ENCODE peak calls at places on chromosomes 16 and 17, in six cellular contexts. One of them, this sample, is unnamed.

GRCh38 chr16:56841233-56841632 is 23.8 kb upstream of the SLC12A3 start:
- DNase-seq in H9: no peak
- DNase-seq in neuronal stem cell: no peak
- DNase-seq in H1: no peak
- DNase-seq in mesenchymal stem cell: no peak
- DNase-seq in mesendoderm: no peak
- DNase-seq in this sample: peak

GRCh38 chr16:9850716-9851115 is 331.5 kb downstream of the GRIN2A start:
- DNase-seq in mesenchymal stem cell: no peak
- DNase-seq in mesendoderm: no peak
- DNase-seq in H1: no peak
- DNase-seq in neuronal stem cell: no peak
- DNase-seq in H9: no peak
- DNase-seq in this sample: no peak

GRCh38 chr17:74245145-74245817 is 28.8 kb upstream of the DNAI2 start:
- DNase-seq in mesenchymal stem cell: peak
- DNase-seq in neuronal stem cell: peak
- DNase-seq in H1: peak
- DNase-seq in mesendoderm: peak
- DNase-seq in H9: peak
- DNase-seq in this sample: no peak

GRCh38 chr17:63232565-63233310 is 213.4 kb downstream of the CYB561 start:
- DNase-seq in mesendoderm: peak
- DNase-seq in neuronal stem cell: no peak
- DNase-seq in mesenchymal stem cell: no peak
- DNase-seq in H9: peak
- DNase-seq in H1: peak
- DNase-seq in this sample: no peak

GRCh38 chr16:3058173-3059030 is 7.0 kb upstream of the IL32 start:
- DNase-seq in H1: peak
- DNase-seq in neuronal stem cell: peak
- DNase-seq in mesendoderm: peak
- DNase-seq in mesenchymal stem cell: peak
- DNase-seq in H9: peak
- DNase-seq in this sample: no peak

GRCh38 chr16:84823926-84824325 is 4.1 kb downstream of the CRISPLD2 start:
- DNase-seq in mesendoderm: no peak
- DNase-seq in neuronal stem cell: no peak
- DNase-seq in mesenchymal stem cell: no peak
- DNase-seq in H9: no peak
- DNase-seq in H1: no peak
- DNase-seq in this sample: no peak

GRCh38 chr16:24430937-24431760 is 108.2 kb upstream of the RBBP6 start:
- DNase-seq in neuronal stem cell: no peak
- DNase-seq in mesenchymal stem cell: no peak
- DNase-seq in H9: no peak
- DNase-seq in H1: no peak
- DNase-seq in mesendoderm: peak
- DNase-seq in this sample: no peak

GRCh38 chr16:19429271-19429670 is 11.6 kb downstream of the TMC5 start:
- DNase-seq in mesendoderm: no peak
- DNase-seq in neuronal stem cell: no peak
- DNase-seq in mesenchymal stem cell: no peak
- DNase-seq in H1: no peak
- DNase-seq in H9: no peak
- DNase-seq in this sample: no peak

GRCh38 chr16:50248845-50249244 is 17.5 kb upstream of the ADCY7 start:
- DNase-seq in H1: no peak
- DNase-seq in mesenchymal stem cell: no peak
- DNase-seq in mesendoderm: peak
- DNase-seq in neuronal stem cell: no peak
- DNase-seq in H9: no peak
- DNase-seq in this sample: no peak

GRCh38 chr17:39739020-39739884 is 1.5 kb downstream of the GRB7 start:
- DNase-seq in H1: peak
- DNase-seq in H9: peak
- DNase-seq in mesendoderm: peak
- DNase-seq in mesenchymal stem cell: no peak
- DNase-seq in neuronal stem cell: no peak
- DNase-seq in this sample: no peak

GRCh38 chr16:86044241-86044671 is 145.3 kb downstream of the IRF8 start:
- DNase-seq in neuronal stem cell: peak
- DNase-seq in mesendoderm: peak
- DNase-seq in mesenchymal stem cell: peak
- DNase-seq in H9: peak
- DNase-seq in H1: peak
- DNase-seq in this sample: peak

GRCh38 chr17:80086081-80086480 is 15.3 kb upstream of the GAA start:
- DNase-seq in H1: no peak
- DNase-seq in H9: no peak
- DNase-seq in mesendoderm: no peak
- DNase-seq in mesenchymal stem cell: no peak
- DNase-seq in neuronal stem cell: no peak
- DNase-seq in this sample: no peak

GRCh38 chr17:7014995-7015586 is 2.7 kb downstream of the RNASEK start:
- DNase-seq in mesenchymal stem cell: peak
- DNase-seq in neuronal stem cell: no peak
- DNase-seq in H9: no peak
- DNase-seq in H1: no peak
- DNase-seq in mesendoderm: peak
- DNase-seq in this sample: peak

GRCh38 chr17:42665581-42666001 is 6.5 kb downstream of the TUBG2 start:
- DNase-seq in mesendoderm: no peak
- DNase-seq in neuronal stem cell: no peak
- DNase-seq in mesenchymal stem cell: no peak
- DNase-seq in H9: no peak
- DNase-seq in H1: no peak
- DNase-seq in this sample: no peak

GRCh38 chr16:57732683-57733082 is 2.9 kb upstream of the KATNB1 start:
- DNase-seq in H1: no peak
- DNase-seq in H9: no peak
- DNase-seq in mesenchymal stem cell: no peak
- DNase-seq in neuronal stem cell: no peak
- DNase-seq in mesendoderm: no peak
- DNase-seq in this sample: no peak

GRCh38 chr16:87235810-87236515 is 81.2 kb downstream of the C16orf95 start:
- DNase-seq in H1: peak
- DNase-seq in mesendoderm: peak
- DNase-seq in H9: peak
- DNase-seq in neuronal stem cell: no peak
- DNase-seq in mesenchymal stem cell: no peak
- DNase-seq in this sample: no peak
- H2BK15ac ChIP-seq in H1: no peak
- H2BK15ac ChIP-seq in mesendoderm: no peak
- H2BK15ac ChIP-seq in H9: no peak
- H2BK15ac ChIP-seq in neuronal stem cell: peak
- H2BK15ac ChIP-seq in mesenchymal stem cell: no peak
- H2BK15ac ChIP-seq in this sample: no peak

DNA sequence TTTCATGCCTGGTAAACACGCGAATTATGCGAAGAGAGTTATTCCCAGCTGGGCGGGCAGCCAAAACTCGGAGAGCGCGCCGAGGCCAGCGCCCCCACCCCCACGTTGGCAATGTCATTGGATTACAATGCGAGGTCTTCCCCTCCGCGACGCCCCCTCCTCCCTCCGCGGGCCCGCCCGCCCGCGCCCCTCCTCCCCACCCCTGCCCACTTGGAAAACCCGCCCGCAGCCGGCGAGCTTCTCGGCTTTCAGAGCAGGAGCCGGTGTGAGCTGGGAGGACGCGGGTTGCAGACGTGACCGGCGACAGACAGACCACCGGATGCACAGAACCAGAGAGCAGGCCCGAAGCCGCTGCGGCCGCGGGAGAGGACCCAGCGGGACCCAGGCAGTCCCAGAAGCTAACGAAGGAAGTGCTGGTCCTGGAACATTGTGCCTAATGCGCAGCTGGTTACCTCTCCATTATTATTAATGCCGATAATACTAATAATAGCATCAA is 4.0 kb downstream of the NOG start:
- DNase-seq in mesendoderm: peak
- DNase-seq in neuronal stem cell: peak
- DNase-seq in H1: peak
- DNase-seq in mesenchymal stem cell: peak
- DNase-seq in H9: peak
- DNase-seq in this sample: peak
- H2BK15ac ChIP-seq in mesendoderm: no peak
- H2BK15ac ChIP-seq in neuronal stem cell: no peak
- H2BK15ac ChIP-seq in H1: no peak
- H2BK15ac ChIP-seq in mesenchymal stem cell: no peak
- H2BK15ac ChIP-seq in H9: no peak
- H2BK15ac ChIP-seq in this sample: peak

GRCh38 chr17:76458580-76459490 is 5.9 kb upstream of the UBE2O start:
- DNase-seq in H1: peak
- DNase-seq in mesendoderm: peak
- DNase-seq in neuronal stem cell: no peak
- DNase-seq in H9: peak
- DNase-seq in mesenchymal stem cell: peak
- DNase-seq in this sample: peak

GRCh38 chr17:76466775-76467130 is 650 bp upstream of the AANAT start:
- DNase-seq in neuronal stem cell: no peak
- DNase-seq in H9: no peak
- DNase-seq in mesendoderm: no peak
- DNase-seq in H1: no peak
- DNase-seq in mesenchymal stem cell: no peak
- DNase-seq in this sample: no peak

GRCh38 chr17:76462556-76463290 is 4.7 kb upstream of the AANAT start:
- DNase-seq in mesenchymal stem cell: no peak
- DNase-seq in mesendoderm: no peak
- DNase-seq in neuronal stem cell: no peak
- DNase-seq in H1: no peak
- DNase-seq in H9: no peak
- DNase-seq in this sample: no peak

GRCh38 chr17:76459674-76460073 is 6.7 kb upstream of the UBE2O start:
- DNase-seq in neuronal stem cell: no peak
- DNase-seq in mesendoderm: no peak
- DNase-seq in H1: no peak
- DNase-seq in H9: no peak
- DNase-seq in mesenchymal stem cell: no peak
- DNase-seq in this sample: no peak

DNA sequence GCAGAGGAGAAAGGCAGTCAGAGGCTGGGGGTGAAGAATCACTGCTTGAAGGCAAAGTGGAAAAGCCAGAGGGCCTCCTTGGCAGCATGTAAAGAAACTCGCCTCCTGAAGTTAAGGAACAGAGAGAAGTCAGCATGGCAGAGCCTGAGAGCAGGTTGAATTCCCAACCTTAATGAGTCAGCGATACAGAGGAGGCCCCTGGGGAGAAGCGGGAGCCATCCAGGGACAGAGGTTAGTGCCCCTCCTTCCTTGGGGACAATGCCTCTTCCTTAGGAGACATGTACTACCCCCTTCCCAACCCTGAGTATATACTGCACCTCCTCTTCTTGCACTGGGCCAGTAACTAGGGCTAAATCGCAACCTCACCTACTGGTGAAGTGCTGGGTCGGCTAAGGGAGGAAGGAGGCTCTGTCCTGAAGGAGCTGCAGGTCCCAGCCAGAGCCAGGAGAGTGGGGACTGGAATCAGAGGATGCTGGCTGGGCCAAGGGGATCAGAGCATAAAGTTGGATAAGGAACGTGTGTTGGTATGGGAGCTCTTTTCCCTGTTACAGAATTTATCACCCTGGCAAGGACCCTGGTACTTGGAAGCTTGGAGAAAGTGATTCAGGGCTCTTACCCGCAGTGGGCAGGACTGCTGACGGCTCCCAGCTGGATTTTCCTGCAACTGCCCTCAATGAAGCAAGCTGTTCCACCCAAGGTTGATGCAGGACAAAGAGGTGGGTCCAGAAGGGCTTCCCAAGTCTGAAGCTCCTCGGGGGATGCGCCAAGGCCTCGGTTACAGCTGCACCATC is 5.4 kb upstream of the AANAT start:
- DNase-seq in H9: no peak
- DNase-seq in neuronal stem cell: no peak
- DNase-seq in H1: peak
- DNase-seq in mesenchymal stem cell: peak
- DNase-seq in mesendoderm: no peak
- DNase-seq in this sample: no peak
- H2BK15ac ChIP-seq in H9: no peak
- H2BK15ac ChIP-seq in neuronal stem cell: no peak
- H2BK15ac ChIP-seq in H1: no peak
- H2BK15ac ChIP-seq in mesenchymal stem cell: no peak
- H2BK15ac ChIP-seq in mesendoderm: no peak
- H2BK15ac ChIP-seq in this sample: no peak

DNA sequence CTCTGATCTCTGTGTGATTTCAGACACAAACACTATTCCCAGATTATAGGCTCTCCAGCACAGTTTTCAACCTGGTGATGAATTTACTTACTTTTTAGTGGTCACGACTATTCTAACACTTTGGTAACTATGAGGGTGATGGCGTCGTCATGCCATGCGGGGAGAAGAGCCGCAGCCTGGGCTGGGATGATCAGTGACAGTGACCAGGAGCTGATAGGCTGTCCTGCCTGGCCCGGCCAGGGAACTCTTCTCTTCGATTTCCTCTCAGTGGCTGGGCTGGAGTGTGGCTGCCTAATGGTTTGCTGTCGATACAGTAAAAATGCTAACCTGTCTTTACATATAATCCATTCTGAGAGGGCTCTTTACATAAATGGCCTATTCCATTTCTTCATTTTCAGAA is 113.1 kb downstream of the IRX3 start:
- DNase-seq in mesendoderm: peak
- DNase-seq in H1: no peak
- DNase-seq in neuronal stem cell: no peak
- DNase-seq in H9: no peak
- DNase-seq in mesenchymal stem cell: no peak
- DNase-seq in this sample: no peak
- H2BK15ac ChIP-seq in mesendoderm: no peak
- H2BK15ac ChIP-seq in H1: no peak
- H2BK15ac ChIP-seq in neuronal stem cell: no peak
- H2BK15ac ChIP-seq in H9: no peak
- H2BK15ac ChIP-seq in mesenchymal stem cell: no peak
- H2BK15ac ChIP-seq in this sample: no peak

GRCh38 chr16:11474617-11475291 is 112.0 kb downstream of the LITAF start:
- DNase-seq in neuronal stem cell: no peak
- DNase-seq in mesenchymal stem cell: no peak
- DNase-seq in H1: no peak
- DNase-seq in H9: no peak
- DNase-seq in mesendoderm: no peak
- DNase-seq in this sample: no peak
- H2BK15ac ChIP-seq in neuronal stem cell: no peak
- H2BK15ac ChIP-seq in mesenchymal stem cell: no peak
- H2BK15ac ChIP-seq in H1: no peak
- H2BK15ac ChIP-seq in H9: no peak
- H2BK15ac ChIP-seq in mesendoderm: no peak
- H2BK15ac ChIP-seq in this sample: no peak